ENCODE peak calls at places on chromosomes 1 and 21, in four cellular contexts. T is mesenchymal stem cell, G is IMR-90, H is neuronal stem cell. D is an unnamed sample.

GRCh38 chr1:143699115-143699514 is 272.7 kb downstream of the FAM72C start:
- DNase-seq in H (no peak), G (no peak), T (no peak), D (peak)

GRCh38 chr1:118504231-118504644 is 319.2 kb upstream of the SPAG17 start:
- DNase-seq in H (no peak), T (no peak), G (no peak), D (peak)

GRCh38 chr1:51445346-51446090 is 73.5 kb downstream of the EPS15 start:
- DNase-seq in G (peak), H (no peak), T (peak), D (no peak)

GRCh38 chr21:45590246-45590725 is 48.0 kb upstream of the SLC19A1 start:
- DNase-seq in T (peak), H (no peak), G (peak), D (peak)

GRCh38 chr1:8848663-8849386 is 29.7 kb downstream of the ENO1 start:
- DNase-seq in T (peak), G (peak), H (peak), D (peak)

GRCh38 chr1:26779093-26779668 is 8.6 kb upstream of the PIGV start:
- DNase-seq in H (no peak), G (no peak), T (no peak), D (no peak)

GRCh38 chr1:178864326-178864725 is 6.6 kb downstream of the ANGPTL1 start:
- DNase-seq in G (peak), H (no peak), T (no peak), D (no peak)

GRCh38 chr1:84722794-84723193 is 32.5 kb upstream of the SSX2IP start:
- DNase-seq in G (peak), H (no peak), T (no peak), D (no peak)

GRCh38 chr1:156006666-156007376 is 13.9 kb downstream of the SSR2 start:
- DNase-seq in G (no peak), H (no peak), T (no peak), D (no peak)

GRCh38 chr1:212004888-212005287 is 30.5 kb downstream of the INTS7 start:
- DNase-seq in G (no peak), T (no peak), H (no peak), D (no peak)

GRCh38 chr1:24379733-24380315 is 33.8 kb downstream of the STPG1 start:
- DNase-seq in G (peak), H (no peak), T (peak), D (no peak)

GRCh38 chr1:160647329-160647720 is 481 bp upstream of the SLAMF1 start:
- DNase-seq in T (no peak), H (no peak), G (no peak), D (no peak)

GRCh38 chr21:34544032-34544496 is 32.1 kb upstream of the KCNE1 start:
- DNase-seq in H (no peak), T (peak), G (peak), D (peak)

GRCh38 chr1:164771568-164772350 is 212.8 kb downstream of the PBX1 start:
- DNase-seq in T (peak), G (peak), H (no peak), D (peak)

GRCh38 chr1:2132222-2133038 is 62.1 kb downstream of the FAAP20 start:
- DNase-seq in T (peak), G (peak), H (peak), D (peak)

GRCh38 chr1:115496904-115497527 is 144.8 kb upstream of the VANGL1 start:
- DNase-seq in G (peak), H (no peak), T (peak), D (no peak)

GRCh38 chr1:117821782-117822447 is 107.5 kb downstream of the GDAP2 start:
- DNase-seq in T (peak), G (peak), H (no peak), D (peak)

GRCh38 chr1:52725903-52726264 is 369 bp upstream of the ZYG11B start:
- DNase-seq in G (no peak), H (no peak), T (no peak), D (no peak)

GRCh38 chr1:166915941-166916340 is 39.9 kb upstream of the TADA1 start:
- DNase-seq in G (peak), T (no peak), H (no peak), D (peak)

GRCh38 chr1:27157194-27157593 is 2.3 kb upstream of the SLC9A1 start:
- DNase-seq in T (no peak), H (no peak), G (no peak), D (no peak)

GRCh38 chr1:198157847-198158765 is 1.3 kb downstream of the NEK7 start:
- DNase-seq in H (peak), G (peak), T (no peak), D (peak)

GRCh38 chr21:14452031-14452778 is 69.3 kb upstream of the HSPA13 start:
- DNase-seq in T (peak), H (no peak), G (no peak), D (no peak)

GRCh38 chr1:53316742-53317650 is 10.9 kb downstream of the LRP8 start:
- DNase-seq in H (no peak), G (no peak), T (no peak), D (no peak)

GRCh38 chr1:39633422-39633821 is 6.0 kb downstream of the HEYL start:
- DNase-seq in H (no peak), G (no peak), T (no peak), D (no peak)

GRCh38 chr1:200473698-200474371 is 64.0 kb upstream of the ZNF281 start:
- DNase-seq in G (no peak), H (no peak), T (no peak), D (no peak)

GRCh38 chr1:230067871-230068814 is 1.1 kb downstream of the GALNT2 start:
- DNase-seq in T (peak), G (no peak), H (peak), D (peak)

GRCh38 chr21:45874716-45875415 is 106.7 kb upstream of the COL6A1 start:
- DNase-seq in H (no peak), T (peak), G (peak), D (no peak)

GRCh38 chr1:177975588-177976495 is 6.0 kb upstream of the SEC16B start:
- DNase-seq in G (peak), T (peak), H (no peak), D (peak)

GRCh38 chr1:19436716-19437476 is 48.4 kb downstream of the CAPZB start:
- DNase-seq in T (peak), H (no peak), G (no peak), D (no peak)

GRCh38 chr21:44883250-44883649 is 9.8 kb upstream of the PTTG1IP start:
- DNase-seq in H (no peak), G (no peak), T (no peak), D (no peak)

GRCh38 chr1:59055908-59056719 is 240.8 kb upstream of the FGGY start:
- DNase-seq in H (no peak), T (peak), G (no peak), D (no peak)

GRCh38 chr1:59061876-59062275 is 235.0 kb upstream of the FGGY start:
- DNase-seq in T (peak), G (peak), H (no peak), D (peak)

GRCh38 chr1:59057211-59057694 is 239.6 kb upstream of the FGGY start:
- DNase-seq in T (peak), H (no peak), G (peak), D (peak)

GRCh38 chr1:59057801-59058200 is 239.1 kb upstream of the FGGY start:
- DNase-seq in H (no peak), G (no peak), T (peak), D (no peak)

GRCh38 chr1:59058681-59059441 is 238.0 kb upstream of the FGGY start:
- DNase-seq in H (no peak), T (peak), G (no peak), D (no peak)
- H2BK5ac ChIP-seq in H (no peak), T (no peak), G (no peak), D (no peak)

DNA sequence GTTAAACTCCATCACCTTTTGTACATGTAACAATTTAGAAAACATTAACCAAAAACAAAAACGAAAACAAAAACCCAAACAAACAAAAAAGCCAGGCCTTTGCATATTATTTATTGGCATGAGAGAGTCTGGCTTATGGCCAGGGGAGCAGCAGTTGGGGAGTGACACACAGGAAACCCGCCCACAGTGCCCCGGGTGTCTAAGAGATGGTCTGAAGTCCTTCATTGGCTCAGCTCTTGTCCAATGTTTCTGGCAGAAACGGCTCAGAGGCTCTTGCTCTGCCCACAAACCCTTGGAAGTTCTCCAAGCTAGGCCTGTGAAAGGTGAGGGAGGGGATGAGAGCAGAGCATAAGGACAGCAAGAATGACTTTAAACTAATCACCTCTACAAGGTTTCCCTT is 131.5 kb downstream of the CNIH3 start:
- DNase-seq in T (no peak), H (no peak), G (peak), D (no peak)
- H3K4ac ChIP-seq in T (no peak), H (no peak), G (no peak), D (no peak)

DNA sequence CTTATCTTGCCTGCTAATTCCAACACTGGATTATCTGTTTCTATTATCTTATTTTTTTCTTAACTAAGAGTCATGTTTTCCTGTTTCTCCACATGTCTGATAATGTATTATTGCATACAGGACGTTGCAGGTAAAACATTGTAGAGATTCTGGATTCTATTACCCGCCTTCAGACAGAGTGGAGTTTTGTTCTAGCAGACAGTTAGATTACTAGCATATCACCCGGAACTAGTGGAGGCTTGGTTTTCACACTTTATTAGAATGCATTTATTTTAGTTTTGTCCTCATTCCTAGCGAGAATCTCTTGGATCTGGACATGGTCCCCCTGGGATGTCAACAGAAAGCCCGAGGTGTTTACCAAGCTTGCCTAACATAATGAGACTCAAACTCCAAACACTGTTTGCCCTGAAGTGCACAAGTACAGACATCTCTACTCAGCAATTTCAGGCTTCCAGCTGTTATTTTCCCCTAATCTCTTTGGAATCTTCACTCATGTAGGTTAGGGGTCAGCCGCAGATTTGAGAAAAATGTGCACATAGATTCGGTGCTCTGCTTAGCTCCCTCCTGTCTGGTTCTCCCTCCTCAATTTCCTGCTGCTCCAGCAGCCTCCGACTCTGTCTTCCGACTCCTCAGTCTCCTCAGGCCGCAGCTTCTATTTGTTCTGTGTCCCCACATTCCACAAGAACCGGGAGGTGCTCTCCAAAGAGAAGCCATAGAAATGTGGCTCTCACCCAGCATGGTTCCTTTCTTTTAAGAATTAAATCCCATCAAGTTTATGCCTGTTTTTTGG is 36.8 kb upstream of the PTPRF start:
- DNase-seq in T (peak), G (no peak), H (peak), D (peak)
- H2BK5ac ChIP-seq in T (peak), G (peak), H (no peak), D (no peak)

DNA sequence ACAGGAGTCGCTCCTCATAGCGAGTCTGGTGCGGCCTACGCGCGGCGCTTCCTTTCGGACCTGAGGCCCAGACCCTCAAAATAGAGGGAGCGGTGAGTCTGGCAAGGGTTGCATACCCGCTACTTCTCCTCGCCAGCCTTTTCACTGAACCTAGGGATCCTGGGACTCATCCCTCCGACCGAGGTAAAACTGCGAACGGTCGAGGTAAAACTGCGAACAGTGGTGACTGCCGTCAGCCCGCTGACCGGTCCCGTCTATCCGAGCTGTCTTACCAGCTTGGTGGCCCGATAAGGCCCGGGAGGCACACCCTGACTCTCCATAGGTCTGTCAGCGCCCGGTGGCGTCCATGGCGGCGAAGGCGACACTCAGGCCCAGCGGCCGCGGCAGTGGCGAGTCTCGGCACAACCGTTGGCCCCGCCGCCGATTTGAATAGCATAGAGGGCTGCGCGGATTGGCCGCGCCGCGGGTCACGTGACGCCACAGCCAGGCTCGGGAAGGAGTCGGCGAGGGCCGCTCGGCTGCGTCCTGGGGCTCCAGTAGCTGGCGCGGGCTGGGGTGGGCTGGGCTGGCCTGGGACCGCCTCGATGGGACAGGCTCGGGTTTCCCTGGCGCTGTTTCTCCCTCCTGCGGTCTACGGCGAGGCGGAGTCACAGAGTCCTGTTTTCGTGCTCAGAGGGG is at the start of gene DEPDC1:
- DNase-seq in T (peak), G (peak), H (peak), D (peak)
- H3K4ac ChIP-seq in T (no peak), G (peak), H (no peak), D (peak)

GRCh38 chr1:204318324-204318723 is 41.4 kb downstream of the PLEKHA6 start:
- DNase-seq in T (no peak), H (no peak), G (no peak), D (no peak)
- H2BK5ac ChIP-seq in T (no peak), H (no peak), G (peak), D (no peak)

GRCh38 chr21:38805282-38806152 is at the start of gene ETS2:
- DNase-seq in G (peak), T (peak), H (peak), D (peak)
- H3K4ac ChIP-seq in G (peak), T (peak), H (peak), D (peak)